ENCODE peak calls at places on chromosome 22, in five cellular contexts. O, D, T, J and Y are unnamed samples.

GRCh38 chr22:34356481-34356880 is 436.2 kb upstream of the LARGE1 start:
- DNase-seq in O (no peak), D (no peak), T (no peak), J (no peak), Y (no peak)

GRCh38 chr22:23071163-23072034 is 1.1 kb downstream of the GNAZ start:
- DNase-seq in O (no peak), D (no peak), T (peak; percentile 28), J (no peak), Y (no peak)

GRCh38 chr22:45262931-45263789 is 21.6 kb upstream of the UPK3A start:
- DNase-seq in O (peak; percentile 30), D (no peak), T (no peak), J (no peak), Y (no peak)

GRCh38 chr22:42688241-42688913 is 32.3 kb downstream of the A4GALT start:
- DNase-seq in O (peak; percentile 96), D (peak; percentile 97), T (peak; percentile 65), J (peak; percentile 98), Y (peak; percentile 89)

GRCh38 chr22:29139965-29140782 is 65.5 kb upstream of the EMID1 start:
- DNase-seq in O (peak; percentile 60), D (peak; percentile 95), T (no peak), J (no peak), Y (peak; percentile 54)

GRCh38 chr22:41915035-41915782 is at the start of gene SHISA8:
- DNase-seq in O (no peak), D (peak; percentile 64), T (peak; percentile 77), J (no peak), Y (peak; percentile 72)

GRCh38 chr22:44495629-44496028 is 2.4 kb downstream of the RTL6 start:
- DNase-seq in O (no peak), D (no peak), T (no peak), J (no peak), Y (no peak)

GRCh38 chr22:50498322-50498861 is 9.1 kb downstream of the LMF2 start:
- DNase-seq in O (peak; percentile 66), D (peak; percentile 70), T (peak; percentile 77), J (no peak), Y (peak; percentile 78)

GRCh38 chr22:38733329-38734202 is 22.2 kb downstream of the SUN2 start:
- DNase-seq in O (peak; percentile 32), D (peak; percentile 27), T (peak; percentile 80), J (peak; percentile 95), Y (no peak)

GRCh38 chr22:40426671-40427070 is 56.3 kb downstream of the SGSM3 start:
- DNase-seq in O (peak; percentile 63), D (no peak), T (no peak), J (no peak), Y (no peak)

GRCh38 chr22:43493297-43493696 is 81.5 kb downstream of the MPPED1 start:
- DNase-seq in O (no peak), D (no peak), T (no peak), J (no peak), Y (no peak)

GRCh38 chr22:43077121-43077877 is 11.9 kb downstream of the TTLL1 start:
- DNase-seq in O (no peak), D (no peak), T (no peak), J (no peak), Y (peak; percentile 19)

GRCh38 chr22:27984001-27984695 is 65.1 kb upstream of the PITPNB start:
- DNase-seq in O (no peak), D (no peak), T (no peak), J (no peak), Y (no peak)

GRCh38 chr22:24408630-24409029 is 18.8 kb upstream of the ADORA2A start:
- DNase-seq in O (no peak), D (no peak), T (peak; percentile 14), J (no peak), Y (no peak)

DNA sequence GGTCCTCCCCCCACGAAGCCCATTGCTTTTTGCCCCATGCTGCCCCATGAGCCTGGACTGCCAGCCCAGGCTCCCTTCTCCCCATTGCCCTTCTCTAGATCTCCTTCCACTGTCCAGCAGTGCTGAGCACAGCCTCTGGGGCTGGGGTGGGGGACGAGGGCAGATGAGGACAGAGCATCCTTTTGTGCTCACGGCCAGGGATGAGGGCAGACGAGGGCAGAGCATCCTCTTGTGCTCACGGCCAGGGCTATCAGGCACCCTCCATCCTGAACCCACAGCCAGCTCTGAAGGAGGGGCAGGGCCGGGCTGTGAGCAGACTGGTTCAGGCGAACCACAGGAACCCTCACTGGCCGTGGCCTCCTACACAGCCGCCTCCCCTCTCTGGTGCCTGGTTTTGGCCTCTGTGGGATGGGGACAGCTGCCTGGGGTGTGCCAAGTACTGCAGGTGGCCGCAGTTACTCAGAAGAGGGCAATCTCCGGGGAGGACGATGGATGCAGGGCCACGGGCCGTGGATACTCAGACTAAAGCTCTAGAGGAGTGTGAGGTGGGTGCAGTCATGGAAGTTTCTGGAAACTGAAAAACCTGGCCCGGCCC is 1258.8 kb downstream of the BRD1 start:
- DNase-seq in O (no peak), D (no peak), T (no peak), J (no peak), Y (no peak)
- H3K4me3 ChIP-seq in O (no peak overlapping the region), D (no peak overlapping the region), T (no peak overlapping the region), J (no peak overlapping the region), Y (no peak overlapping the region)

DNA sequence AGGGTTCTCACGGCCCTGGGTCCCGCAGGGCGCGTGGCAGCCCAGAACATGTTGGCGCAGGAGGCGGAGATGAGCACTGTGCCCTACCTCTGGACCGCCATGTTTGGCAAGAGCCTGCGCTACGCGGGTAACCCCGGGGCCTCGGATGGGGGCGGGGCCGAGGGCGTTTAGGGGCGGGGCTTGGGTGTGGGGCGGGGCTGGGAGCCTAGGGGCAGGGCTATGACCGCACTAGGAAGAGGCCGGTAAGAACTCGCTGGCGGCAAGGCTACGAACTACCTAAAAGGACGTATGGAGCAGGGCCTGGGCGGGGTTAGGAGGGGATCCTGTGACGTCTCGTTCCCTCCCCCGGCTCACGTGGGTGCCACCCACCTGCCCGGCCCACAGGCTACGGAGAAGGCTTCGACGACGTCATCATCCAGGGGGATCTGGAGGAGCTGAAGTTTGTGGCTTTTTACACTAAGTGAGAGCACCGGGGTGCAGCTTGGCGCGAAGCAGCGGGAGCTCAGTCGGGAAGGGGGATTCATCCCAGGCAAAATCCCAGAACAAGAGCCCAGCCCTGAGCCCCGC is 2.8 kb upstream of the LZTR1 start:
- DNase-seq in O (peak; percentile 82), D (peak; percentile 93), T (peak; percentile 90), J (no peak), Y (peak; percentile 77)
- H3K4me3 ChIP-seq in O (peak overlapping the region; percentile 26), D (no peak overlapping the region), T (no peak overlapping the region), J (peak overlapping the region; percentile 36), Y (peak overlapping the region; percentile 35)

GRCh38 chr22:19419464-19420178 is 11.9 kb downstream of the HIRA start:
- DNase-seq in O (no peak), D (peak; percentile 15), T (no peak), J (no peak), Y (no peak)
- H3K4me3 ChIP-seq in O (no peak overlapping the region), D (no peak overlapping the region), T (no peak overlapping the region), J (no peak overlapping the region), Y (no peak overlapping the region)

GRCh38 chr22:32416556-32417085 is 4.6 kb upstream of the RTCB start:
- DNase-seq in O (no peak), D (peak; percentile 1), T (no peak), J (peak; percentile 74), Y (no peak)
- H3K4me3 ChIP-seq in O (no peak overlapping the region), D (no peak overlapping the region), T (no peak overlapping the region), J (no peak overlapping the region), Y (no peak overlapping the region)

GRCh38 chr22:37633693-37634504 is 5.6 kb upstream of the SH3BP1 start:
- DNase-seq in O (peak; percentile 80), D (peak; percentile 96), T (peak; percentile 84), J (peak; percentile 94), Y (peak; percentile 89)
- H3K4me3 ChIP-seq in O (no peak overlapping the region), D (no peak overlapping the region), T (no peak overlapping the region), J (peak overlapping the region; percentile 25), Y (peak overlapping the region; percentile 26)

GRCh38 chr22:36042240-36042639 is 13.6 kb upstream of the RBFOX2 start:
- DNase-seq in O (no peak), D (no peak), T (no peak), J (no peak), Y (no peak)

GRCh38 chr22:36037102-36037758 is 8.6 kb upstream of the RBFOX2 start:
- DNase-seq in O (no peak), D (no peak), T (no peak), J (no peak), Y (no peak)

GRCh38 chr22:36036167-36036624 is 7.6 kb upstream of the RBFOX2 start:
- DNase-seq in O (no peak), D (no peak), T (no peak), J (no peak), Y (no peak)

GRCh38 chr22:36039125-36039524 is 10.5 kb upstream of the RBFOX2 start:
- DNase-seq in O (no peak), D (no peak), T (no peak), J (no peak), Y (no peak)
- H3K4me3 ChIP-seq in O (no peak overlapping the region), D (no peak overlapping the region), T (no peak overlapping the region), J (no peak overlapping the region), Y (no peak overlapping the region)

GRCh38 chr22:26287382-26288228 is 118.3 kb downstream of the SEZ6L start:
- DNase-seq in O (no peak), D (no peak), T (no peak), J (no peak), Y (no peak)
- H3K4me3 ChIP-seq in O (no peak overlapping the region), D (no peak overlapping the region), T (no peak overlapping the region), J (no peak overlapping the region), Y (no peak overlapping the region)